ENCODE peak calls at places on chromosomes 12 and 14, in five cellular contexts. J is prostate gland, E is nephron progenitor cell, U is GM20000, C is MCF 10A. F is an unnamed sample.

GRCh38 chr12:145369-145960 is 68.5 kb downstream of the SLC6A12 start:
- DNase-seq in U (no peak), C (no peak), E (peak; percentile 25), J (no peak), F (no peak)

GRCh38 chr12:45336762-45337596 is 121.1 kb downstream of the ANO6 start:
- DNase-seq in U (no peak), C (peak; percentile 63), J (no peak), E (no peak), F (no peak)

GRCh38 chr12:22700126-22700525 is 75.2 kb downstream of the ETNK1 start:
- DNase-seq in U (no peak), E (no peak), J (no peak), C (no peak), F (no peak)

GRCh38 chr14:69535230-69535848 is 39.3 kb downstream of the CCDC177 start:
- DNase-seq in C (peak; percentile 72), J (peak; percentile 21), E (peak; percentile 67), U (no peak), F (no peak)

GRCh38 chr12:90794212-90794611 is 160.8 kb downstream of the CCER1 start:
- DNase-seq in J (no peak), C (no peak), E (no peak), U (no peak), F (no peak)

GRCh38 chr12:25792031-25792430 is 166.5 kb upstream of the RASSF8 start:
- DNase-seq in E (no peak), C (peak; percentile 10), U (no peak), J (no peak), F (no peak)

GRCh38 chr12:76747245-76747644 is 16.7 kb upstream of the ZDHHC17 start:
- DNase-seq in J (no peak), C (no peak), E (no peak), U (no peak), F (no peak)

GRCh38 chr14:31788340-31788739 is 227.1 kb downstream of the NUBPL start:
- DNase-seq in C (no peak), U (no peak), J (no peak), E (no peak), F (no peak)

GRCh38 chr12:86158956-86159355 is 97.2 kb downstream of the MGAT4C start:
- DNase-seq in C (no peak), U (no peak), J (no peak), E (no peak), F (no peak)

GRCh38 chr12:90028620-90029051 is 320.0 kb upstream of the ATP2B1 start:
- DNase-seq in E (no peak), C (no peak), J (no peak), U (no peak), F (no peak)

GRCh38 chr12:88144037-88144436 is 1.9 kb downstream of the TMTC3 start:
- DNase-seq in E (no peak), J (no peak), U (no peak), C (no peak), F (no peak)

GRCh38 chr14:46580941-46581671 is 70.5 kb downstream of the RPL10L start:
- DNase-seq in U (peak; percentile 8), E (peak; percentile 39), J (no peak), C (peak; percentile 63), F (peak; percentile 20)

GRCh38 chr14:89237923-89238529 is 179.0 kb downstream of the FOXN3 start:
- DNase-seq in E (no peak), J (no peak), U (no peak), C (peak; percentile 24), F (no peak)

GRCh38 chr12:103208006-103208405 is 250.5 kb downstream of the ASCL1 start:
- DNase-seq in J (no peak), E (no peak), U (no peak), C (no peak), F (no peak)

GRCh38 chr14:68644101-68644500 is 148.8 kb downstream of the ZFP36L1 start:
- DNase-seq in J (no peak), E (no peak), U (no peak), C (no peak), F (no peak)

GRCh38 chr12:119444462-119445044 is 110.0 kb downstream of the CCDC60 start:
- DNase-seq in E (peak; percentile 57), J (peak; percentile 30), C (peak; percentile 57), U (peak; percentile 71), F (peak; percentile 70)

GRCh38 chr12:110600254-110600653 is 13.7 kb upstream of the TCTN1 start:
- DNase-seq in C (peak; percentile 68), U (peak; percentile 47), E (no peak), J (no peak), F (peak; percentile 57)

GRCh38 chr12:11755311-11755930 is 105.9 kb downstream of the ETV6 start:
- DNase-seq in J (no peak), E (no peak), C (no peak), U (no peak), F (no peak)

GRCh38 chr12:101076940-101077351 is 133.1 kb downstream of the SLC5A8 start:
- DNase-seq in U (no peak), C (no peak), J (no peak), E (no peak), F (no peak)

GRCh38 chr14:104293231-104293841 is 154.9 kb downstream of the KIF26A start:
- DNase-seq in J (no peak), U (no peak), E (no peak), C (no peak), F (no peak)

GRCh38 chr14:75370416-75371205 is 57.2 kb upstream of the JDP2 start:
- DNase-seq in U (no peak), E (no peak), C (no peak), J (no peak), F (no peak)

GRCh38 chr12:109621271-109621671 is 47.7 kb downstream of the MVK start:
- DNase-seq in C (no peak), J (no peak), U (no peak), E (no peak), F (no peak)

GRCh38 chr12:47821346-47821706 is 1.6 kb upstream of the HDAC7 start:
- DNase-seq in J (no peak), U (no peak), E (no peak), C (no peak), F (no peak)

GRCh38 chr12:100564090-100564489 is 9.4 kb upstream of the GAS2L3 start:
- DNase-seq in U (no peak), J (no peak), E (no peak), C (no peak), F (no peak)

GRCh38 chr14:29454026-29454693 is 473.5 kb downstream of the PRKD1 start:
- DNase-seq in U (no peak), J (no peak), E (no peak), C (no peak), F (no peak)

GRCh38 chr12:53225635-53226424 is 6.2 kb downstream of the RARG start:
- DNase-seq in C (peak; percentile 27), J (no peak), U (no peak), E (no peak), F (no peak)

GRCh38 chr14:38255673-38256357 is at the start of gene CLEC14A:
- DNase-seq in E (peak; percentile 45), U (no peak), C (no peak), J (no peak), F (peak; percentile 14)

GRCh38 chr14:94864421-94865195 is 94.7 kb upstream of the GSC start:
- DNase-seq in E (peak; percentile 26), C (no peak), U (no peak), J (no peak), F (no peak)

GRCh38 chr14:98112211-98112780 is 1159.7 kb downstream of the BCL11B start:
- DNase-seq in C (peak; percentile 6), E (peak; percentile 16), U (no peak), J (no peak), F (no peak)

GRCh38 chr12:124114316-124114715 is 141.3 kb downstream of the ZNF664 start:
- DNase-seq in J (no peak), C (no peak), U (no peak), E (no peak), F (no peak)

GRCh38 chr12:15268927-15269552 is 47.8 kb upstream of the RERG start:
- DNase-seq in C (peak; percentile 85), J (peak; percentile 38), U (peak; percentile 50), E (peak; percentile 38), F (peak; percentile 64)

GRCh38 chr12:106956048-106956935 is 585 bp downstream of the TMEM263 start:
- DNase-seq in C (peak; percentile 76), E (peak; percentile 56), U (peak; percentile 78), J (peak; percentile 46), F (peak; percentile 76)
- TF ChIP-seq CTCF in C (no peak), E (no peak), U (no peak), J (no peak), F (no peak)

GRCh38 chr12:10212623-10213131 is at the start of gene GABARAPL1:
- DNase-seq in J (peak; percentile 88), E (peak; percentile 80), U (peak; percentile 82), C (peak; percentile 79), F (peak; percentile 88)
- TF ChIP-seq CTCF in J (no peak), E (no peak), U (no peak), C (no peak), F (no peak)

GRCh38 chr12:55516391-55516790 is 24.2 kb downstream of the OR6C68 start:
- DNase-seq in U (no peak), E (no peak), C (no peak), J (no peak), F (no peak)

GRCh38 chr12:55515696-55516095 is 23.5 kb downstream of the OR6C68 start:
- DNase-seq in J (no peak), C (peak; percentile 8), E (no peak), U (no peak), F (no peak)
- TF ChIP-seq CTCF in J (no peak), C (no peak), E (peak; percentile 21), U (no peak), F (no peak)

GRCh38 chr12:2231011-2231595 is 178.3 kb downstream of the CACNA1C start:
- DNase-seq in E (no peak), U (no peak), J (no peak), C (no peak), F (no peak)

GRCh38 chr12:2227360-2227759 is 174.6 kb downstream of the CACNA1C start:
- DNase-seq in C (no peak), J (no peak), U (no peak), E (no peak), F (no peak)

GRCh38 chr12:2228535-2228934 is 175.7 kb downstream of the CACNA1C start:
- DNase-seq in E (no peak), C (no peak), J (no peak), U (no peak), F (no peak)

GRCh38 chr12:2231956-2232355 is 179.2 kb downstream of the CACNA1C start:
- DNase-seq in U (no peak), J (no peak), E (no peak), C (no peak), F (no peak)

GRCh38 chr12:2229661-2230539 is 177.1 kb downstream of the CACNA1C start:
- DNase-seq in U (no peak), C (no peak), E (no peak), J (no peak), F (no peak)
- TF ChIP-seq CTCF in U (no peak), C (no peak), E (no peak), J (no peak), F (no peak)

F was measured in GM13976.